ENCODE peak calls at places on chromosomes 4 and X, in nine cellular contexts. E is left ventricle myocardium inferior; U is spleen; O is CD8-positive, alpha-beta T cell; F is HCT116; C is PC-3; D is K562; Q is colonic mucosa; N is uterus. X is an unnamed sample.

GRCh38 chr4:47071863-47072441 is 40.6 kb downstream of the GABRB1 start:
- DNase-seq in O (no peak), U (no peak), D (no peak), F (no peak), E (no peak), C (peak; percentile 59), N (no peak), Q (no peak), X (no peak)

GRCh38 chr4:94489075-94489474 is 37.3 kb downstream of the PDLIM5 start:
- DNase-seq in Q (no peak), C (no peak), U (no peak), E (no peak), N (no peak), O (no peak), F (no peak), D (no peak), X (no peak)

GRCh38 chr4:17771284-17771908 is 10.0 kb downstream of the FAM184B start:
- DNase-seq in F (no peak), U (no peak), C (no peak), O (no peak), D (no peak), N (no peak), Q (no peak), E (no peak), X (no peak)

GRCh38 chrX:101347859-101348451 is 587 bp downstream of the TIMM8A start:
- DNase-seq in N (peak; percentile 13), E (no peak), O (no peak), F (no peak), Q (no peak), U (no peak), D (peak; percentile 61), C (no peak), X (no peak)

GRCh38 chrX:65926095-65927019 is 113.5 kb downstream of the VSIG4 start:
- DNase-seq in E (no peak), C (no peak), N (no peak), F (no peak), D (peak; percentile 19), U (peak; percentile 78), O (peak; percentile 45), Q (no peak), X (no peak)

GRCh38 chrX:40068048-40068447 is 29.7 kb downstream of the BCOR start:
- DNase-seq in D (no peak), O (peak; percentile 30), C (peak; percentile 45), E (no peak), Q (no peak), U (no peak), F (no peak), N (no peak), X (no peak)

GRCh38 chr4:6562931-6563901 is 11.8 kb upstream of the MAN2B2 start:
- DNase-seq in F (no peak), O (no peak), D (peak; percentile 80), C (peak; percentile 12), E (no peak), U (no peak), N (no peak), Q (peak; percentile 31), X (no peak)

GRCh38 chr4:4327652-4328121 is 37.6 kb downstream of the ZBTB49 start:
- DNase-seq in N (no peak), F (no peak), U (peak; percentile 88), E (peak; percentile 34), Q (no peak), O (no peak), D (peak; percentile 79), C (peak; percentile 19), X (no peak)

GRCh38 chr4:6201580-6202091 is 1.3 kb upstream of the JAKMIP1 start:
- DNase-seq in D (no peak), O (peak; percentile 57), E (no peak), Q (no peak), C (no peak), U (no peak), F (no peak), N (no peak), X (peak; percentile 59)

GRCh38 chrX:153499258-153499657 is 4.5 kb downstream of the BGN start:
- DNase-seq in D (no peak), C (no peak), O (no peak), U (no peak), F (no peak), E (no peak), Q (no peak), N (no peak), X (no peak)

GRCh38 chrX:118655561-118656246 is 71.7 kb upstream of the IL13RA1 start:
- DNase-seq in N (no peak), E (no peak), Q (no peak), U (no peak), O (no peak), D (no peak), F (no peak), C (peak; percentile 76), X (no peak)

GRCh38 chr4:182533948-182534347 is 290.7 kb downstream of the TENM3 start:
- DNase-seq in D (no peak), F (no peak), O (no peak), Q (no peak), E (no peak), U (no peak), C (peak; percentile 56), N (no peak), X (no peak)

GRCh38 chr4:71209161-71209560 is 129.7 kb upstream of the SLC4A4 start:
- DNase-seq in F (no peak), Q (no peak), N (no peak), U (no peak), D (no peak), E (no peak), O (no peak), C (no peak), X (no peak)

GRCh38 chr4:113394730-113395530 is 345.5 kb downstream of the ANK2 start:
- DNase-seq in F (peak; percentile 82), Q (peak; percentile 77), U (no peak), E (no peak), N (peak; percentile 35), C (peak; percentile 92), D (peak; percentile 52), O (no peak), X (no peak)

GRCh38 chr4:76781698-76782595 is 116.0 kb downstream of the SOWAHB start:
- DNase-seq in F (peak; percentile 80), O (no peak), N (no peak), Q (no peak), D (no peak), E (no peak), U (no peak), C (peak; percentile 88), X (no peak)
- H3K36me3 ChIP-seq in F (no peaks in the 10 kb centered on the region), O (no peaks in the 10 kb centered on the region), N (no peaks in the 10 kb centered on the region), Q (peaks cover 6% of the 10 kb centered on the region), D (no peaks in the 10 kb centered on the region), E (peaks cover 9% of the 10 kb centered on the region), U (no peaks in the 10 kb centered on the region), C (peaks cover 19% of the 10 kb centered on the region), X (peaks cover 55% of the 10 kb centered on the region)

GRCh38 chrX:43753637-43754036 is 97.5 kb downstream of the MAOA start:
- DNase-seq in D (no peak), Q (no peak), U (no peak), N (no peak), O (no peak), F (no peak), C (no peak), E (no peak), X (no peak)

GRCh38 chrX:43744284-43744683 is 88.2 kb downstream of the MAOA start:
- DNase-seq in N (no peak), C (no peak), O (no peak), E (no peak), Q (no peak), U (no peak), F (no peak), D (no peak), X (no peak)

GRCh38 chrX:43745938-43746721 is 90.0 kb downstream of the MAOA start:
- DNase-seq in U (no peak), E (no peak), C (no peak), Q (no peak), F (no peak), D (no peak), O (no peak), N (no peak), X (no peak)

GRCh38 chrX:43756076-43756475 is 100.0 kb downstream of the MAOA start:
- DNase-seq in C (no peak), O (no peak), F (no peak), D (no peak), E (no peak), Q (no peak), N (no peak), U (no peak), X (no peak)

GRCh38 chrX:43750248-43750676 is 94.2 kb downstream of the MAOA start:
- DNase-seq in Q (peak; percentile 58), N (peak; percentile 35), C (peak; percentile 71), U (no peak), F (peak; percentile 31), E (no peak), O (peak; percentile 47), D (peak; percentile 39), X (no peak)
- TF ChIP-seq CTCF in Q (peak; percentile 62), N (peak; percentile 44), C (peak; percentile 75), U (peak; percentile 58), F (peak; percentile 70), E (peak; percentile 68), O (peak; percentile 28), D (peak; percentile 55), X (peak; percentile 44)

DNA sequence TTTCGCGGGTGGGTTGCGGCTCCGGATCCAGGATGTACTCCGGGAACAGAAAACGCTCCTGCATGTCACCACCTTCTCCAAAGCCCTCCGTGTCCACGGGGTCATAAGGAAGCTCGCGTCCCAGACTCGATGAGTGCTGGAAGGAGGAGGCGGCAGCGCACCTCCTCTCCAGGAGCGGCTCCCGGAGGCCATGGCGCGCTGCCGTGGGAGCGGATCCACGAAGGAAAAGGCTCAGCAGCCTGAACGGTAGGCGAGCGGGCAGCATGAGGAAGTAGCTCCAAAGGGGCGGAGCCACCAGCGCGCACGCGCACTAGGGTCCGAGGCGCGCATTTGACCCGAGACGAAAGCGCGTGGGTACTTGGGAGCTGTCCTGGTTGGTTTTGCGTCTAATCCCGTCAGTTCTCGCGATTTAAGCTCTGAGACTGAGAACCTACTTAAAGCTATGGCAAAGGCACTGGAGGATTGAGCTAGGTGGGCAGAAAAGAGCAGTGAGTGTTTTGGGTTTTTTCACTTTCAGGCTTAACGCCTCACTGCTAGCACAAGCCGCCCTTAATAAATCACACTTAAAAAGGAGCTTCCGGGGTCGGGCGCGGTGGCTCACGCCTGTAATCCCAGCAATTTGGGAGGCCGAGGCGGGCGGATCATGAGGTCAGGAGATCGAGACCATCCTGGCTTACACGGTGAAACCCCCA is at the start of gene NOA1:
- DNase-seq in D (peak; percentile 89), Q (peak; percentile 99), U (peak; percentile 99), O (peak; percentile 97), N (peak; percentile 99), C (peak; percentile 99), E (peak; percentile 99), F (peak; percentile 99), X (peak; percentile 98)
- H3K4me1 ChIP-seq in D (peaks cover 23% of the 10 kb centered on the region), Q (peaks cover 11% of the 10 kb centered on the region), U (peaks cover 43% of the 10 kb centered on the region), O (peaks cover 45% of the 10 kb centered on the region), N (peaks cover 8% of the 10 kb centered on the region), C (peaks cover 31% of the 10 kb centered on the region), E (peaks cover 72% of the 10 kb centered on the region), F (peaks cover 7% of the 10 kb centered on the region), X (peaks cover 5% of the 10 kb centered on the region)

DNA sequence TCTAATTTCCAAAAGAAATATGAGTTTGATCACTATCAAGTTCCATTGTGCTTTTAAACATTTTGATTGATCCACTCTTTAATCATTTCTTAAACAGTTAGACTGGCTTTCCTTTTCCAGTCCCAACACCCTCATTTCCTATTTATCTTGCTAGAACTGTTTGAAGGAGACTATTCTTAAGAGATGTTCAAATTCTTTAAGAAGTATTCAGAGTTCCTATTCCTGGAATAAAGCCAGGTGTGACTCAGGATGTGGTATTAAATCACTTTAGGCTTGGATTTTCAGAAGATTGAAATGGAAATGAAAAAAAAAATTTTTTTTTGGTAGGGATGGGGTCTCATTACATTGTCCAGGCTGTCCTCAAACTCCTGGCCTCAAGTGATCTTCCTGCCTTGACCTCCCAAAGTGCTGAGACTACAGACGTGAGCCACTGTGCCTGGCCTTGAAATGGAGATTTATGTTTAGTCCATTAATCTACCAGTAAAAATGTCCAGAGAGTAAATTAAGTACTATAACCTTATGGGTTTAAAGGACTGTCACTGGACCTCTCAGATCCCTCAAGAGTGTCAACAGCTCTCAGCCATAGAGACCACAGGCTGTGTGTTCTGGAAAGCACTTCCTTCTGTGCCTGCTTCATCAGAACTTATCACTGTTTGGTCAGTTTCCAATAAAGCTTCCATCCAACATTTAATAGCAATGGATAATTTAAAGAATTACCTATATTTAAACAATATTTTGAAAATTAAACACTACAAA is 90.7 kb downstream of the CDS1 start:
- DNase-seq in D (no peak), N (no peak), F (peak; percentile 39), Q (no peak), E (no peak), C (peak; percentile 90), O (no peak), U (no peak), X (no peak)
- H3K36me3 ChIP-seq in D (no peaks in the 10 kb centered on the region), N (no peaks in the 10 kb centered on the region), F (no peaks in the 10 kb centered on the region), Q (peaks cover 7% of the 10 kb centered on the region), E (peaks cover 87% of the 10 kb centered on the region), C (peaks cover 16% of the 10 kb centered on the region), O (no peaks in the 10 kb centered on the region), U (peaks cover 39% of the 10 kb centered on the region), X (peaks cover 26% of the 10 kb centered on the region)